ENCODE peak calls at places on chromosomes 13 and 19, in eight cellular contexts. One of them, this sample, is unnamed.

GRCh38 chr13:40910324-40911050 is 108.6 kb downstream of the ELF1 start:
- DNase-seq in hypothalamus: no peak
- DNase-seq in AG08396: peak
- DNase-seq in mesenchymal stem cell: no peak
- DNase-seq in adrenal gland: no peak
- DNase-seq in fibroblast of the aortic adventitia: peak
- DNase-seq in left lung: no peak
- DNase-seq in left cardiac atrium: no peak
- DNase-seq in this sample: no peak

GRCh38 chr13:110713981-110714797 is 689 bp downstream of the ING1 start:
- DNase-seq in left cardiac atrium: peak
- DNase-seq in mesenchymal stem cell: peak
- DNase-seq in AG08396: no peak
- DNase-seq in fibroblast of the aortic adventitia: peak
- DNase-seq in adrenal gland: peak
- DNase-seq in left lung: peak
- DNase-seq in hypothalamus: peak
- DNase-seq in this sample: peak

GRCh38 chr19:35211545-35212230 is 16.9 kb downstream of the FAM187B start:
- DNase-seq in mesenchymal stem cell: no peak
- DNase-seq in left lung: no peak
- DNase-seq in left cardiac atrium: peak
- DNase-seq in fibroblast of the aortic adventitia: no peak
- DNase-seq in adrenal gland: peak
- DNase-seq in AG08396: no peak
- DNase-seq in hypothalamus: no peak
- DNase-seq in this sample: no peak

GRCh38 chr19:10193666-10194499 is 870 bp downstream of the DNMT1 start:
- DNase-seq in fibroblast of the aortic adventitia: peak
- DNase-seq in AG08396: peak
- DNase-seq in adrenal gland: no peak
- DNase-seq in left lung: peak
- DNase-seq in left cardiac atrium: no peak
- DNase-seq in mesenchymal stem cell: peak
- DNase-seq in hypothalamus: peak
- DNase-seq in this sample: peak

GRCh38 chr13:91805605-91806004 is 407.2 kb downstream of the GPC5 start:
- DNase-seq in hypothalamus: no peak
- DNase-seq in adrenal gland: no peak
- DNase-seq in left cardiac atrium: no peak
- DNase-seq in fibroblast of the aortic adventitia: no peak
- DNase-seq in mesenchymal stem cell: peak
- DNase-seq in AG08396: no peak
- DNase-seq in left lung: no peak
- DNase-seq in this sample: no peak

GRCh38 chr13:52945348-52945747 is 83.3 kb upstream of the OLFM4 start:
- DNase-seq in left cardiac atrium: no peak
- DNase-seq in adrenal gland: no peak
- DNase-seq in AG08396: no peak
- DNase-seq in fibroblast of the aortic adventitia: no peak
- DNase-seq in left lung: no peak
- DNase-seq in hypothalamus: no peak
- DNase-seq in mesenchymal stem cell: no peak
- DNase-seq in this sample: no peak

GRCh38 chr13:42967660-42968059 is 24.4 kb downstream of the EPSTI1 start:
- DNase-seq in adrenal gland: no peak
- DNase-seq in left cardiac atrium: no peak
- DNase-seq in AG08396: no peak
- DNase-seq in left lung: no peak
- DNase-seq in hypothalamus: no peak
- DNase-seq in fibroblast of the aortic adventitia: peak
- DNase-seq in mesenchymal stem cell: no peak
- DNase-seq in this sample: no peak

GRCh38 chr13:75440100-75440499 is 41.9 kb downstream of the TBC1D4 start:
- DNase-seq in fibroblast of the aortic adventitia: peak
- DNase-seq in adrenal gland: no peak
- DNase-seq in left lung: no peak
- DNase-seq in mesenchymal stem cell: no peak
- DNase-seq in hypothalamus: no peak
- DNase-seq in left cardiac atrium: no peak
- DNase-seq in AG08396: no peak
- DNase-seq in this sample: no peak

GRCh38 chr19:10690351-10690781 is 10.9 kb upstream of the QTRT1 start:
- DNase-seq in mesenchymal stem cell: peak
- DNase-seq in hypothalamus: no peak
- DNase-seq in left lung: no peak
- DNase-seq in AG08396: no peak
- DNase-seq in fibroblast of the aortic adventitia: peak
- DNase-seq in adrenal gland: no peak
- DNase-seq in left cardiac atrium: no peak
- DNase-seq in this sample: no peak

GRCh38 chr13:114079601-114080536 is 52.6 kb downstream of the RASA3 start:
- DNase-seq in left cardiac atrium: peak
- DNase-seq in left lung: no peak
- DNase-seq in fibroblast of the aortic adventitia: no peak
- DNase-seq in AG08396: no peak
- DNase-seq in hypothalamus: no peak
- DNase-seq in mesenchymal stem cell: no peak
- DNase-seq in adrenal gland: peak
- DNase-seq in this sample: no peak

GRCh38 chr19:45439569-45440258 is 16.0 kb upstream of the ERCC1 start:
- DNase-seq in fibroblast of the aortic adventitia: peak
- DNase-seq in adrenal gland: peak
- DNase-seq in left cardiac atrium: peak
- DNase-seq in AG08396: peak
- DNase-seq in hypothalamus: peak
- DNase-seq in mesenchymal stem cell: peak
- DNase-seq in left lung: peak
- DNase-seq in this sample: peak

GRCh38 chr19:19050731-19051130 is 13.1 kb upstream of the SLC25A42 start:
- DNase-seq in left cardiac atrium: no peak
- DNase-seq in hypothalamus: no peak
- DNase-seq in AG08396: no peak
- DNase-seq in left lung: no peak
- DNase-seq in adrenal gland: no peak
- DNase-seq in mesenchymal stem cell: no peak
- DNase-seq in fibroblast of the aortic adventitia: no peak
- DNase-seq in this sample: no peak

GRCh38 chr13:112984954-112985802 is 16.2 kb downstream of the MCF2L start:
- DNase-seq in adrenal gland: no peak
- DNase-seq in left cardiac atrium: no peak
- DNase-seq in left lung: peak
- DNase-seq in fibroblast of the aortic adventitia: no peak
- DNase-seq in AG08396: no peak
- DNase-seq in hypothalamus: no peak
- DNase-seq in mesenchymal stem cell: no peak
- DNase-seq in this sample: no peak

GRCh38 chr19:4575267-4575793 is 15.8 kb upstream of the SEMA6B start:
- DNase-seq in fibroblast of the aortic adventitia: peak
- DNase-seq in hypothalamus: no peak
- DNase-seq in mesenchymal stem cell: peak
- DNase-seq in adrenal gland: peak
- DNase-seq in left cardiac atrium: peak
- DNase-seq in left lung: no peak
- DNase-seq in AG08396: peak
- DNase-seq in this sample: peak

GRCh38 chr13:92622905-92623304 is 603.7 kb upstream of the GPC6 start:
- DNase-seq in left cardiac atrium: no peak
- DNase-seq in hypothalamus: no peak
- DNase-seq in adrenal gland: no peak
- DNase-seq in mesenchymal stem cell: no peak
- DNase-seq in fibroblast of the aortic adventitia: no peak
- DNase-seq in AG08396: no peak
- DNase-seq in left lung: no peak
- DNase-seq in this sample: no peak

GRCh38 chr19:582497-583197 is 7.0 kb upstream of the HCN2 start:
- DNase-seq in fibroblast of the aortic adventitia: no peak
- DNase-seq in adrenal gland: peak
- DNase-seq in left cardiac atrium: no peak
- DNase-seq in hypothalamus: no peak
- DNase-seq in AG08396: peak
- DNase-seq in left lung: peak
- DNase-seq in mesenchymal stem cell: peak
- DNase-seq in this sample: no peak

GRCh38 chr13:65461590-65461989 is 1768.5 kb downstream of the PCDH9 start:
- DNase-seq in AG08396: no peak
- DNase-seq in left lung: no peak
- DNase-seq in adrenal gland: no peak
- DNase-seq in fibroblast of the aortic adventitia: no peak
- DNase-seq in hypothalamus: no peak
- DNase-seq in left cardiac atrium: no peak
- DNase-seq in mesenchymal stem cell: peak
- DNase-seq in this sample: no peak

GRCh38 chr19:29672933-29673336 is 7.7 kb downstream of the PLEKHF1 start:
- DNase-seq in AG08396: peak
- DNase-seq in fibroblast of the aortic adventitia: no peak
- DNase-seq in left cardiac atrium: no peak
- DNase-seq in mesenchymal stem cell: no peak
- DNase-seq in left lung: peak
- DNase-seq in adrenal gland: no peak
- DNase-seq in hypothalamus: no peak
- DNase-seq in this sample: no peak

GRCh38 chr13:98717256-98717655 is 35.2 kb downstream of the SLC15A1 start:
- DNase-seq in hypothalamus: no peak
- DNase-seq in fibroblast of the aortic adventitia: peak
- DNase-seq in AG08396: no peak
- DNase-seq in left cardiac atrium: no peak
- DNase-seq in adrenal gland: no peak
- DNase-seq in mesenchymal stem cell: no peak
- DNase-seq in left lung: no peak
- DNase-seq in this sample: no peak

GRCh38 chr13:108326318-108326717 is 56.8 kb downstream of the TNFSF13B start:
- DNase-seq in hypothalamus: no peak
- DNase-seq in left lung: peak
- DNase-seq in adrenal gland: no peak
- DNase-seq in AG08396: no peak
- DNase-seq in left cardiac atrium: no peak
- DNase-seq in mesenchymal stem cell: no peak
- DNase-seq in fibroblast of the aortic adventitia: no peak
- DNase-seq in this sample: no peak

GRCh38 chr13:79918620-79919019 is 422.3 kb downstream of the SPRY2 start:
- DNase-seq in hypothalamus: no peak
- DNase-seq in adrenal gland: no peak
- DNase-seq in left cardiac atrium: no peak
- DNase-seq in AG08396: no peak
- DNase-seq in mesenchymal stem cell: no peak
- DNase-seq in left lung: no peak
- DNase-seq in fibroblast of the aortic adventitia: no peak
- DNase-seq in this sample: no peak

GRCh38 chr19:48284891-48285290 is 15.0 kb downstream of the ZNF114 start:
- DNase-seq in mesenchymal stem cell: peak
- DNase-seq in left lung: no peak
- DNase-seq in AG08396: no peak
- DNase-seq in fibroblast of the aortic adventitia: no peak
- DNase-seq in left cardiac atrium: no peak
- DNase-seq in hypothalamus: no peak
- DNase-seq in adrenal gland: no peak
- DNase-seq in this sample: no peak

GRCh38 chr13:30905932-30906383 is at the start of gene MEDAG:
- DNase-seq in left cardiac atrium: peak
- DNase-seq in hypothalamus: no peak
- DNase-seq in mesenchymal stem cell: peak
- DNase-seq in left lung: peak
- DNase-seq in fibroblast of the aortic adventitia: peak
- DNase-seq in adrenal gland: peak
- DNase-seq in AG08396: no peak
- DNase-seq in this sample: peak

GRCh38 chr13:112057736-112058518 is 9.0 kb upstream of the SOX1 start:
- DNase-seq in hypothalamus: no peak
- DNase-seq in mesenchymal stem cell: no peak
- DNase-seq in AG08396: no peak
- DNase-seq in fibroblast of the aortic adventitia: no peak
- DNase-seq in adrenal gland: no peak
- DNase-seq in left lung: no peak
- DNase-seq in left cardiac atrium: no peak
- DNase-seq in this sample: no peak

GRCh38 chr13:77698211-77699058 is 948 bp downstream of the SLAIN1 start:
- DNase-seq in left cardiac atrium: peak
- DNase-seq in mesenchymal stem cell: peak
- DNase-seq in left lung: peak
- DNase-seq in fibroblast of the aortic adventitia: no peak
- DNase-seq in adrenal gland: peak
- DNase-seq in AG08396: peak
- DNase-seq in hypothalamus: peak
- DNase-seq in this sample: peak

GRCh38 chr19:29671393-29672076 is 6.3 kb downstream of the PLEKHF1 start:
- DNase-seq in fibroblast of the aortic adventitia: peak
- DNase-seq in AG08396: no peak
- DNase-seq in adrenal gland: no peak
- DNase-seq in mesenchymal stem cell: peak
- DNase-seq in hypothalamus: no peak
- DNase-seq in left cardiac atrium: peak
- DNase-seq in left lung: peak
- DNase-seq in this sample: peak

GRCh38 chr19:18784786-18785120 is 6.4 kb downstream of the COMP start:
- DNase-seq in fibroblast of the aortic adventitia: no peak
- DNase-seq in left lung: no peak
- DNase-seq in adrenal gland: no peak
- DNase-seq in AG08396: no peak
- DNase-seq in hypothalamus: no peak
- DNase-seq in left cardiac atrium: no peak
- DNase-seq in mesenchymal stem cell: no peak
- DNase-seq in this sample: no peak

GRCh38 chr13:27967736-27968315 is 1.3 kb downstream of the CDX2 start:
- DNase-seq in left lung: no peak
- DNase-seq in AG08396: no peak
- DNase-seq in mesenchymal stem cell: peak
- DNase-seq in adrenal gland: no peak
- DNase-seq in left cardiac atrium: no peak
- DNase-seq in fibroblast of the aortic adventitia: no peak
- DNase-seq in hypothalamus: no peak
- DNase-seq in this sample: no peak

GRCh38 chr13:97810152-97810551 is 143.3 kb upstream of the IPO5 start:
- DNase-seq in left cardiac atrium: no peak
- DNase-seq in hypothalamus: no peak
- DNase-seq in AG08396: no peak
- DNase-seq in mesenchymal stem cell: peak
- DNase-seq in adrenal gland: no peak
- DNase-seq in fibroblast of the aortic adventitia: peak
- DNase-seq in left lung: no peak
- DNase-seq in this sample: no peak

GRCh38 chr19:29873024-29873800 is 61.4 kb downstream of the CCNE1 start:
- DNase-seq in AG08396: peak
- DNase-seq in left lung: peak
- DNase-seq in mesenchymal stem cell: peak
- DNase-seq in adrenal gland: peak
- DNase-seq in hypothalamus: peak
- DNase-seq in fibroblast of the aortic adventitia: no peak
- DNase-seq in left cardiac atrium: peak
- DNase-seq in this sample: peak

GRCh38 chr13:110209950-110210603 is 96.9 kb downstream of the COL4A1 start:
- DNase-seq in hypothalamus: no peak
- DNase-seq in left lung: no peak
- DNase-seq in adrenal gland: no peak
- DNase-seq in left cardiac atrium: no peak
- DNase-seq in AG08396: no peak
- DNase-seq in fibroblast of the aortic adventitia: no peak
- DNase-seq in mesenchymal stem cell: no peak
- DNase-seq in this sample: no peak

GRCh38 chr13:112725346-112726017 is 35.6 kb downstream of the ATP11A start:
- DNase-seq in left lung: no peak
- DNase-seq in mesenchymal stem cell: no peak
- DNase-seq in fibroblast of the aortic adventitia: no peak
- DNase-seq in adrenal gland: peak
- DNase-seq in AG08396: no peak
- DNase-seq in hypothalamus: no peak
- DNase-seq in left cardiac atrium: no peak
- DNase-seq in this sample: peak

GRCh38 chr19:14089662-14090508 is 666 bp downstream of the SAMD1 start:
- DNase-seq in fibroblast of the aortic adventitia: peak
- DNase-seq in mesenchymal stem cell: peak
- DNase-seq in hypothalamus: peak
- DNase-seq in left lung: peak
- DNase-seq in adrenal gland: peak
- DNase-seq in AG08396: peak
- DNase-seq in left cardiac atrium: peak
- DNase-seq in this sample: peak

GRCh38 chr13:24254151-24254810 is 55.1 kb upstream of the C1QTNF9 start:
- DNase-seq in left lung: no peak
- DNase-seq in adrenal gland: no peak
- DNase-seq in mesenchymal stem cell: peak
- DNase-seq in fibroblast of the aortic adventitia: no peak
- DNase-seq in AG08396: no peak
- DNase-seq in hypothalamus: no peak
- DNase-seq in left cardiac atrium: no peak
- DNase-seq in this sample: no peak

This sample was measured in Daoy.